ENCODE peak calls at places on chromosomes 4 and X, in six cellular contexts. B, W, D, M, E and J are unnamed samples.

GRCh38 chr4:72971572-72971971 is 97.9 kb downstream of the COX18 start:
- DNase-seq in E (no peak), M (peak; percentile 98), W (peak; percentile 93), D (no peak), B (peak; percentile 9), J (no peak)

GRCh38 chrX:67555578-67556203 is 11.9 kb downstream of the AR start:
- DNase-seq in W (peak; percentile 10), E (peak; percentile 27), M (peak; percentile 32), B (no peak), D (peak; percentile 32), J (peak; percentile 71)

GRCh38 chrX:75623535-75623934 is 100.7 kb upstream of the ZDHHC15 start:
- DNase-seq in W (no peak), B (no peak), D (peak; percentile 16), M (no peak), E (no peak), J (peak; percentile 43)

GRCh38 chr4:168908093-168908492 is 102.0 kb downstream of the CBR4 start:
- DNase-seq in E (no peak), B (no peak), D (no peak), W (peak; percentile 45), M (peak; percentile 83), J (no peak)

GRCh38 chr4:7862561-7863200 is 77.0 kb downstream of the AFAP1 start:
- DNase-seq in W (no peak), E (no peak), D (peak; percentile 56), B (no peak), M (peak; percentile 52), J (no peak)

GRCh38 chr4:26836539-26836938 is 24.1 kb upstream of the STIM2 start:
- DNase-seq in W (no peak), D (peak; percentile 25), B (no peak), M (no peak), E (no peak), J (no peak)

GRCh38 chrX:40083120-40083978 is 14.4 kb downstream of the BCOR start:
- DNase-seq in W (peak; percentile 40), M (no peak), E (no peak), B (no peak), D (peak; percentile 62), J (peak; percentile 52)

GRCh38 chrX:130637591-130637990 is 235.8 kb downstream of the RBMX2 start:
- DNase-seq in B (no peak), D (no peak), E (no peak), W (no peak), M (peak; percentile 23), J (no peak)

GRCh38 chr4:8838296-8838695 is 33.3 kb downstream of the HMX1 start:
- DNase-seq in M (no peak), W (no peak), D (no peak), B (no peak), E (no peak), J (no peak)

GRCh38 chr4:138734746-138735145 is 280.8 kb upstream of the NOCT start:
- DNase-seq in M (peak; percentile 71), B (no peak), W (no peak), D (no peak), E (no peak), J (no peak)

DNA sequence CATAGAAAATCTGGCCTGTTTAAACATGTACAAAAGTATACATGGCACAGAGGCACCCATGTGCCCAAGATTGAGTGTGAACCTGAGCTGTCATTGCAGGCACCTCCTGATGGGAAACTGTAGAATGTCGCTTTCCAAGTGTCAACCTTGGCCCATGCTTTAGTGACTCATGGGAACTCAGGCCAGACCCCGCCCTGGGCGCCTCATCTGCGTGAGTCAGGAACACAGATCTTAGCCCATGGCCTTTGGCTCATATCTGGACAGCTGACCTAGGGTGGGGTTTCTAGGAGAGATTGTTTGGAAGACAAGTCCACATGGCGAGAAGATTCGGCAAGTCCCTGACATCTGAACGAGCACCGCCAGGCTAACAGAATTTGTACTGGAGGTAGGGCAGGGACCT is 50.0 kb downstream of the CYTL1 start:
- DNase-seq in D (no peak), E (no peak), W (peak; percentile 67), M (peak; percentile 6), B (no peak), J (no peak)
- H2AFZ ChIP-seq in D (no peak overlapping the region), E (no peak overlapping the region), W (peak overlapping the region; percentile 45), M (no peak overlapping the region), B (no peak overlapping the region), J (no peak overlapping the region)

GRCh38 chr4:110633358-110634319 is 10.8 kb upstream of the PITX2 start:
- DNase-seq in E (no peak), M (no peak), D (peak; percentile 55), W (no peak), B (no peak), J (no peak)

GRCh38 chr4:110636231-110636676 is 13.4 kb upstream of the PITX2 start:
- DNase-seq in D (peak; percentile 73), E (no peak), M (no peak), W (no peak), B (no peak), J (no peak)

GRCh38 chr4:110635155-110635479 is 12.2 kb upstream of the PITX2 start:
- DNase-seq in E (no peak), B (no peak), M (no peak), D (no peak), W (no peak), J (no peak)

GRCh38 chr4:110632506-110633357 is 9.9 kb upstream of the PITX2 start:
- DNase-seq in E (no peak), M (no peak), B (no peak), D (peak; percentile 59), W (no peak), J (no peak)

DNA sequence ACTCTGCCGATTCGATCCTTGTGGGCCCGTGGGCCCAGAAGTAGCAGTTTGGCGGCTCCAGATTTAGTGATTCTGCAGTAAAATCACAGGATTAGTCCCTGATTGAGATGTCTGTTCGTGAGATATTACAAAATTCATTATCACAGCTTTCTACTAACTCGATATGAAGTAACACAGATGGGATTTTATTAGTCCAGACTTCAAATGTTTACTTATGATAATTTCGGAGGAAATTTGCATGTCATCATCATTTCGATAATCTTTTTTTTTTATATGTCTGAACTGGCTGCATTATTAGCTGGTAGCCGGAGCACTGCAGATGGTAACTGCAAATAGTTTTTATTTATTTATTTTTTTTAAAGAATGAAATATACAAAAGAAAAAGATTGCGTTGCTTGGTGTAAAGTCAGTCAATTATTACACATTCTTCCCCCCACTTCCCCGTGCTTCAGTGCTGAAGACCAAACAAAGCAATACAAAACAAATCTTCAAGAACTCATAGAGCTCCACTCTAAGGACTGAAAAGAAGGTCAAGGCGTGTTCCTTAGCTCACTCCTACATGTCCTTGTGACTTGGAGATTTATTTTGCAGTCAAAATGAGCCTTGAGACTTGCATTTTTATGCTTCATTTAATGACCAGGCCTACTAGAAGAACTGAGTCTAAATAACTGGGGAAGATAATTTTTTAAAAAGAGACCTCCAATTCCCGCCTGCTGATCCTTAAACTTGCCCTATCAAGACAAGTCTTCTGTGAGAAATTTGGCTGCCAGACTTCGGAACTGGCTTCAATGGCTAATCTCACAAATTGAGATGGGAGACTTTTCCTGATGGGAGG is 11.7 kb upstream of the PITX2 start:
- DNase-seq in B (no peak), D (no peak), W (no peak), M (no peak), E (no peak), J (no peak)
- H3K9ac ChIP-seq in B (no peak overlapping the region), D (no peak overlapping the region), W (no peak overlapping the region), M (no peak overlapping the region), E (no peak overlapping the region), J (no peak overlapping the region)

GRCh38 chr4:182101618-182102017 is 141.6 kb upstream of the TENM3 start:
- DNase-seq in D (no peak), W (no peak), M (no peak), E (no peak), B (no peak), J (no peak)
- H2AFZ ChIP-seq in D (no peak overlapping the region), W (no peak overlapping the region), M (no peak overlapping the region), E (no peak overlapping the region), B (no peak overlapping the region), J (no peak overlapping the region)

GRCh38 chr4:80268081-80268823 is 1.8 kb downstream of the FGF5 start:
- DNase-seq in E (no peak), W (no peak), M (peak; percentile 66), B (no peak), D (peak; percentile 17), J (no peak)
- H3K9ac ChIP-seq in E (no peak overlapping the region), W (no peak overlapping the region), M (peak overlapping the region; percentile 93), B (no peak overlapping the region), D (no peak overlapping the region), J (no peak overlapping the region)

GRCh38 chrX:96884027-96884426 is 319 bp downstream of the RPA4 start:
- DNase-seq in E (no peak), B (no peak), M (no peak), D (no peak), W (no peak), J (no peak)
- H2AFZ ChIP-seq in E (no peak overlapping the region), B (no peak overlapping the region), M (no peak overlapping the region), D (no peak overlapping the region), W (no peak overlapping the region), J (no peak overlapping the region)